ENCODE peak calls at places on chromosomes 6 and 20, in ten cellular contexts. One of them, this sample, is unnamed.

GRCh38 chr6:2817778-2818443 is 23.8 kb downstream of the SERPINB1 start:
- DNase-seq in NCI-H1930: no peak
- DNase-seq in NCI-H2107: no peak
- DNase-seq in effector CD8-positive, alpha-beta T cell: no peak
- DNase-seq in NCI-H1436: no peak
- DNase-seq in RWPE1: peak
- DNase-seq in ecto neural progenitor cell: no peak
- DNase-seq in HuH-7.5: no peak
- DNase-seq in PC-9: no peak
- DNase-seq in smooth muscle cell of the brain vasculature: no peak
- DNase-seq in this sample: peak

GRCh38 chr6:135086414-135086764 is 31.8 kb upstream of the HBS1L start:
- DNase-seq in NCI-H1930: no peak
- DNase-seq in NCI-H2107: no peak
- DNase-seq in effector CD8-positive, alpha-beta T cell: no peak
- DNase-seq in NCI-H1436: no peak
- DNase-seq in RWPE1: no peak
- DNase-seq in ecto neural progenitor cell: no peak
- DNase-seq in HuH-7.5: no peak
- DNase-seq in PC-9: no peak
- DNase-seq in smooth muscle cell of the brain vasculature: no peak
- DNase-seq in this sample: no peak

GRCh38 chr20:33124261-33124660 is 43.7 kb upstream of the BPIFA2 start:
- DNase-seq in NCI-H1930: no peak
- DNase-seq in NCI-H2107: no peak
- DNase-seq in effector CD8-positive, alpha-beta T cell: no peak
- DNase-seq in NCI-H1436: no peak
- DNase-seq in RWPE1: no peak
- DNase-seq in ecto neural progenitor cell: no peak
- DNase-seq in HuH-7.5: no peak
- DNase-seq in PC-9: no peak
- DNase-seq in smooth muscle cell of the brain vasculature: no peak
- DNase-seq in this sample: no peak

GRCh38 chr6:111677186-111677990 is 71.7 kb upstream of the TRAF3IP2 start:
- DNase-seq in NCI-H1930: no peak
- DNase-seq in NCI-H2107: no peak
- DNase-seq in effector CD8-positive, alpha-beta T cell: no peak
- DNase-seq in NCI-H1436: no peak
- DNase-seq in RWPE1: no peak
- DNase-seq in ecto neural progenitor cell: no peak
- DNase-seq in HuH-7.5: peak
- DNase-seq in PC-9: no peak
- DNase-seq in smooth muscle cell of the brain vasculature: no peak
- DNase-seq in this sample: no peak

GRCh38 chr6:2744206-2744771 is 6.4 kb downstream of the MYLK4 start:
- DNase-seq in NCI-H1930: no peak
- DNase-seq in NCI-H2107: no peak
- DNase-seq in effector CD8-positive, alpha-beta T cell: no peak
- DNase-seq in NCI-H1436: no peak
- DNase-seq in RWPE1: peak
- DNase-seq in ecto neural progenitor cell: no peak
- DNase-seq in HuH-7.5: no peak
- DNase-seq in PC-9: no peak
- DNase-seq in smooth muscle cell of the brain vasculature: no peak
- DNase-seq in this sample: no peak

GRCh38 chr6:80638222-80639055 is 532.0 kb downstream of the BCKDHB start:
- DNase-seq in NCI-H1930: peak
- DNase-seq in NCI-H2107: peak
- DNase-seq in effector CD8-positive, alpha-beta T cell: no peak
- DNase-seq in NCI-H1436: peak
- DNase-seq in RWPE1: peak
- DNase-seq in ecto neural progenitor cell: no peak
- DNase-seq in HuH-7.5: peak
- DNase-seq in PC-9: peak
- DNase-seq in smooth muscle cell of the brain vasculature: peak
- DNase-seq in this sample: peak

GRCh38 chr20:58697201-58697866 is 4.7 kb downstream of the NPEPL1 start:
- DNase-seq in NCI-H1930: no peak
- DNase-seq in NCI-H2107: no peak
- DNase-seq in effector CD8-positive, alpha-beta T cell: no peak
- DNase-seq in NCI-H1436: no peak
- DNase-seq in RWPE1: no peak
- DNase-seq in ecto neural progenitor cell: no peak
- DNase-seq in HuH-7.5: no peak
- DNase-seq in PC-9: no peak
- DNase-seq in smooth muscle cell of the brain vasculature: no peak
- DNase-seq in this sample: no peak

GRCh38 chr6:149723771-149724417 is 6.0 kb upstream of the LATS1 start:
- DNase-seq in NCI-H1930: peak
- DNase-seq in NCI-H2107: no peak
- DNase-seq in effector CD8-positive, alpha-beta T cell: no peak
- DNase-seq in NCI-H1436: peak
- DNase-seq in RWPE1: peak
- DNase-seq in ecto neural progenitor cell: peak
- DNase-seq in HuH-7.5: no peak
- DNase-seq in PC-9: peak
- DNase-seq in smooth muscle cell of the brain vasculature: peak
- DNase-seq in this sample: peak

GRCh38 chr20:50303573-50304500 is 113.2 kb downstream of the CEBPB start:
- DNase-seq in NCI-H1930: no peak
- DNase-seq in NCI-H2107: no peak
- DNase-seq in effector CD8-positive, alpha-beta T cell: no peak
- DNase-seq in NCI-H1436: peak
- DNase-seq in RWPE1: no peak
- DNase-seq in ecto neural progenitor cell: no peak
- DNase-seq in HuH-7.5: no peak
- DNase-seq in PC-9: no peak
- DNase-seq in smooth muscle cell of the brain vasculature: no peak
- DNase-seq in this sample: no peak

GRCh38 chr20:11777861-11778570 is 139.7 kb upstream of the BTBD3 start:
- DNase-seq in NCI-H1930: no peak
- DNase-seq in NCI-H2107: peak
- DNase-seq in effector CD8-positive, alpha-beta T cell: no peak
- DNase-seq in NCI-H1436: peak
- DNase-seq in RWPE1: no peak
- DNase-seq in ecto neural progenitor cell: no peak
- DNase-seq in HuH-7.5: no peak
- DNase-seq in PC-9: no peak
- DNase-seq in smooth muscle cell of the brain vasculature: no peak
- DNase-seq in this sample: no peak

GRCh38 chr6:12051861-12052368 is 39.8 kb downstream of the HIVEP1 start:
- DNase-seq in NCI-H1930: no peak
- DNase-seq in NCI-H2107: no peak
- DNase-seq in effector CD8-positive, alpha-beta T cell: peak
- DNase-seq in NCI-H1436: no peak
- DNase-seq in RWPE1: no peak
- DNase-seq in ecto neural progenitor cell: no peak
- DNase-seq in HuH-7.5: no peak
- DNase-seq in PC-9: no peak
- DNase-seq in smooth muscle cell of the brain vasculature: no peak
- DNase-seq in this sample: no peak

GRCh38 chr20:63333241-63333836 is 27.8 kb downstream of the CHRNA4 start:
- DNase-seq in NCI-H1930: no peak
- DNase-seq in NCI-H2107: no peak
- DNase-seq in effector CD8-positive, alpha-beta T cell: no peak
- DNase-seq in NCI-H1436: no peak
- DNase-seq in RWPE1: peak
- DNase-seq in ecto neural progenitor cell: no peak
- DNase-seq in HuH-7.5: no peak
- DNase-seq in PC-9: no peak
- DNase-seq in smooth muscle cell of the brain vasculature: no peak
- DNase-seq in this sample: peak

GRCh38 chr6:130655586-130655985 is 171.6 kb upstream of the SMLR1 start:
- DNase-seq in NCI-H1930: no peak
- DNase-seq in NCI-H2107: no peak
- DNase-seq in effector CD8-positive, alpha-beta T cell: no peak
- DNase-seq in NCI-H1436: no peak
- DNase-seq in RWPE1: no peak
- DNase-seq in ecto neural progenitor cell: no peak
- DNase-seq in HuH-7.5: no peak
- DNase-seq in PC-9: no peak
- DNase-seq in smooth muscle cell of the brain vasculature: no peak
- DNase-seq in this sample: no peak